ENCODE peak calls at places on chromosomes 7 and 10, in nine cellular contexts. L is NCI-H1092; X is activated CD4-positive, alpha-beta T cell treated with anti-CD3 and anti-CD28 coated beads, Interleukin-2, amount 50 U/mL, for 1 hour; T is astrocyte of the cerebellum; O is AG04450; E is kidney epithelial cell; I is aorta; D is NCI-H146; M is hypothalamus. Z is an unnamed sample.

GRCh38 chr7:12674861-12675260 is 12.6 kb upstream of the ARL4A start:
- DNase-seq in L (no peak), X (peak), T (no peak), O (no peak), E (no peak), I (no peak), D (no peak), M (no peak), Z (no peak)

GRCh38 chr10:26367771-26368170 is 70.4 kb upstream of the APBB1IP start:
- DNase-seq in L (no peak), X (peak), T (peak), O (no peak), E (peak), I (no peak), D (no peak), M (no peak), Z (no peak)

GRCh38 chr7:151876112-151876898 is 610 bp downstream of the PRKAG2 start:
- DNase-seq in L (peak), X (peak), T (no peak), O (no peak), E (no peak), I (peak), D (peak), M (peak), Z (peak)

GRCh38 chr7:94908204-94909022 is 1.0 kb downstream of the PPP1R9A start:
- DNase-seq in L (peak), X (no peak), T (peak), O (no peak), E (no peak), I (peak), D (peak), M (peak), Z (peak)

GRCh38 chr7:122304604-122304975 is at the start of gene FEZF1:
- DNase-seq in L (no peak), X (no peak), T (no peak), O (no peak), E (no peak), I (no peak), D (peak), M (peak), Z (no peak)

GRCh38 chr7:45171946-45172345 is 14.4 kb downstream of the RAMP3 start:
- DNase-seq in L (no peak), X (no peak), T (no peak), O (no peak), E (no peak), I (no peak), D (no peak), M (no peak), Z (peak)

GRCh38 chr10:80444646-80445319 is 9.3 kb upstream of the TSPAN14 start:
- DNase-seq in L (peak), X (peak), T (no peak), O (no peak), E (no peak), I (peak), D (peak), M (peak), Z (peak)

GRCh38 chr7:37833107-37833817 is 15.1 kb upstream of the NME8 start:
- DNase-seq in L (peak), X (peak), T (peak), O (no peak), E (no peak), I (no peak), D (peak), M (peak), Z (peak)

GRCh38 chr7:155458317-155459132 is 596 bp downstream of the EN2 start:
- DNase-seq in L (no peak), X (no peak), T (no peak), O (no peak), E (no peak), I (peak), D (no peak), M (no peak), Z (no peak)

Z was measured in Right ventricle myocardium superior.